ENCODE peak calls at places on chromosomes 6 and 20, in four cellular contexts. U is dorsolateral prefrontal cortex, C is hepatocyte, T is lower lobe of right lung. A is an unnamed sample.

GRCh38 chr6:40671338-40672050 is 84.3 kb upstream of the LRFN2 start:
- DNase-seq in U (no peak), C (peak), T (no peak), A (no peak)

GRCh38 chr6:133681880-133682279 is 207.0 kb upstream of the TCF21 start:
- DNase-seq in U (no peak), C (no peak), T (no peak), A (no peak)

GRCh38 chr20:47353224-47353696 is 3.2 kb downstream of the ZMYND8 start:
- DNase-seq in U (no peak), C (no peak), T (no peak), A (no peak)

GRCh38 chr6:53461041-53461656 is 83.8 kb downstream of the GCLC start:
- DNase-seq in U (no peak), C (no peak), T (no peak), A (no peak)

GRCh38 chr20:45890997-45891983 is at the start of the genes CTSA and NEURL2:
- DNase-seq in U (peak), C (peak), T (peak), A (peak)

GRCh38 chr6:32979720-32980487 is 11.5 kb downstream of the BRD2 start:
- DNase-seq in U (no peak), C (no peak), T (no peak), A (no peak)

GRCh38 chr6:7680393-7681075 is 45.4 kb upstream of the BMP6 start:
- DNase-seq in U (no peak), C (no peak), T (no peak), A (no peak)

GRCh38 chr6:139482184-139482751 is 107.8 kb upstream of the CITED2 start:
- DNase-seq in U (no peak), C (no peak), T (no peak), A (no peak)

GRCh38 chr20:21519136-21519584 is 5.3 kb upstream of the NKX2-2 start:
- DNase-seq in U (no peak), C (no peak), T (no peak), A (no peak)

GRCh38 chr6:137046871-137047412 is 2.2 kb upstream of the IL20RA start:
- DNase-seq in U (no peak), C (no peak), T (no peak), A (no peak)

GRCh38 chr6:7051780-7052440 is 55.9 kb upstream of the RREB1 start:
- DNase-seq in U (no peak), C (peak), T (peak), A (no peak)

GRCh38 chr6:54621285-54621684 is 225.3 kb upstream of the FAM83B start:
- DNase-seq in U (no peak), C (no peak), T (no peak), A (no peak)

GRCh38 chr6:3911614-3912336 is 62.6 kb downstream of the FAM50B start:
- DNase-seq in U (peak), C (peak), T (no peak), A (no peak)

GRCh38 chr20:53597521-53598120 is 4.0 kb upstream of the ZNF217 start:
- DNase-seq in U (no peak), C (peak), T (no peak), A (peak)

GRCh38 chr6:85669735-85670194 is 27.1 kb upstream of the SYNCRIP start:
- DNase-seq in U (no peak), C (no peak), T (no peak), A (no peak)

GRCh38 chr6:150865406-150866146 is at the start of gene MTHFD1L:
- DNase-seq in U (peak), C (peak), T (peak), A (no peak)

GRCh38 chr6:7241709-7242645 is 71.0 kb downstream of the SSR1 start:
- DNase-seq in U (no peak), C (peak), T (peak), A (no peak)

GRCh38 chr6:169869301-169869700 is 117.9 kb downstream of the ERMARD start:
- DNase-seq in U (no peak), C (no peak), T (no peak), A (no peak)

GRCh38 chr20:46276531-46276930 is 31.8 kb downstream of the CDH22 start:
- DNase-seq in U (no peak), C (no peak), T (no peak), A (no peak)

GRCh38 chr6:36069573-36069972 is 42.0 kb downstream of the MAPK14 start:
- DNase-seq in U (no peak), C (no peak), T (no peak), A (no peak)

GRCh38 chr20:62413025-62413580 is 6.0 kb upstream of the CABLES2 start:
- DNase-seq in U (no peak), C (peak), T (no peak), A (no peak)

GRCh38 chr20:62412194-62413024 is 5.3 kb upstream of the CABLES2 start:
- DNase-seq in U (no peak), C (peak), T (no peak), A (no peak)

GRCh38 chr20:62411479-62412193 is 4.6 kb upstream of the CABLES2 start:
- DNase-seq in U (no peak), C (no peak), T (no peak), A (no peak)

GRCh38 chr20:62415354-62416111 is 8.4 kb upstream of the CABLES2 start:
- DNase-seq in U (no peak), C (no peak), T (no peak), A (no peak)

DNA sequence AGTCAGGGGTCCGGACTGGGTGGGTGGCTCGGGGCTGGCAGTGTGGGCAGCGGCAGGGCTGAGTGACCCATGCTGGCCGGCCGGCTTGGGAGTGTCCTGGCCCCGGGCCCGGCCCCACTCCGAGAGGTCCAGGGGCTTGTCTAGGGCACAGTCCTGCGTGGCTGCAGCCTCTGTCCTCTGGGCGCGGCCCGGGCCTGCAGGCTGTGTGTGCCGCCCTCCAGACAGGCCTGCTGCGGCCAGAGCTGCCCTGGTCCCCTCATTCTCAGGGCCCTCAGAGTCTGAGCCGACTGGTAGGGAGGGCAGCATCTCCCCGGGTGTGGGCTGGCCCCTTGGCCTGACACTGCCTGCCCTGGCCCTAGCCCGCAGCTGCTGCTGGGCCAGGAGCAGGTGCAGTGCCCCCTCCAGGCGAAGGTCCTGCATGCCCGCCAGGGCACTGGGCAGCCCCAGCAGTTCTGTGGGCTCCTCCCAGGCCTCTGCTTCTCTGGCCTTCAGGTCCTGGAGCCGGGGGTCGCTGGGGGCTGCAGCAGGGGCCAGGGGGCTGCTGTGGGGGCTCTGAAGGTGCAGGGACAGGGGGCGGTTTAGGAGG is 6.9 kb upstream of the CABLES2 start:
- DNase-seq in U (no peak), C (no peak), T (no peak), A (no peak)
- TF ChIP-seq CTCF in U (no peak), C (no peak), T (no peak), A (peak)

GRCh38 chr20:56424931-56425330 is 12.9 kb downstream of the CASS4 start:
- DNase-seq in U (no peak), C (no peak), T (no peak), A (no peak)

GRCh38 chr20:56422131-56422823 is 10.2 kb downstream of the CASS4 start:
- DNase-seq in U (no peak), C (no peak), T (no peak), A (no peak)

GRCh38 chr20:56420940-56421688 is 9.1 kb downstream of the CASS4 start:
- DNase-seq in U (no peak), C (no peak), T (no peak), A (no peak)

GRCh38 chr20:56420028-56420427 is 8.0 kb downstream of the CASS4 start:
- DNase-seq in U (no peak), C (no peak), T (no peak), A (no peak)

DNA sequence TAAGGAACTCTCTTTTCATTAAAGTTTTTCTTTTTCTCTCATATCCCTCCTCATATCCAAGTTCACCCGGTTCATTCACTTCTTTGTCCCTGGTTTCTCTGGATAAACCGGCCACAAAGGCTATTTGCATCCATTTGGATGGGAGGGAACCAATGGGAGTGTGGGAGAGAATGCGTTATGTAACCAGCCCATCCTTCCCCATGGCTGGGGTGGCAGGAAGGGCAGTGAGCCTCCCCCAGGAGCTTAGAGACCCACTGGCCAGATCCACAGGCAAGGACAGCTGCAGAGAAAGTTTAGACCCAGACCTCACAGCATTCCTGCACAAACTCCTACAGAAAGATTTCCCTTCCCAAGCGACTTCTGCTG is 10.7 kb downstream of the CASS4 start:
- DNase-seq in U (no peak), C (no peak), T (no peak), A (no peak)
- H3K4me3 ChIP-seq in U (no peak), C (no peak), T (peak), A (no peak)

GRCh38 chr6:105137388-105137787 is 42.4 kb downstream of the POPDC3 start:
- DNase-seq in U (no peak), C (peak), T (no peak), A (no peak)

GRCh38 chr6:105135907-105136432 is 43.8 kb downstream of the POPDC3 start:
- DNase-seq in U (no peak), C (no peak), T (no peak), A (no peak)

GRCh38 chr6:105138141-105138540 is 41.7 kb downstream of the POPDC3 start:
- DNase-seq in U (no peak), C (no peak), T (no peak), A (no peak)

GRCh38 chr6:105135056-105135455 is 44.8 kb downstream of the POPDC3 start:
- DNase-seq in U (no peak), C (no peak), T (no peak), A (no peak)

GRCh38 chr6:105136433-105137350 is 43.1 kb downstream of the POPDC3 start:
- DNase-seq in U (peak), C (peak), T (peak), A (no peak)
- TF ChIP-seq CTCF in U (peak), C (peak), T (no peak), A (peak)

GRCh38 chr6:90170601-90171000 is 126.0 kb downstream of the BACH2 start:
- DNase-seq in U (no peak), C (no peak), T (no peak), A (no peak)

GRCh38 chr6:90168693-90169131 is 127.9 kb downstream of the BACH2 start:
- DNase-seq in U (no peak), C (no peak), T (no peak), A (no peak)

GRCh38 chr6:90167514-90168379 is 128.9 kb downstream of the BACH2 start:
- DNase-seq in U (no peak), C (no peak), T (no peak), A (peak)

GRCh38 chr6:90173262-90173926 is 123.2 kb downstream of the BACH2 start:
- DNase-seq in U (no peak), C (no peak), T (no peak), A (no peak)

DNA sequence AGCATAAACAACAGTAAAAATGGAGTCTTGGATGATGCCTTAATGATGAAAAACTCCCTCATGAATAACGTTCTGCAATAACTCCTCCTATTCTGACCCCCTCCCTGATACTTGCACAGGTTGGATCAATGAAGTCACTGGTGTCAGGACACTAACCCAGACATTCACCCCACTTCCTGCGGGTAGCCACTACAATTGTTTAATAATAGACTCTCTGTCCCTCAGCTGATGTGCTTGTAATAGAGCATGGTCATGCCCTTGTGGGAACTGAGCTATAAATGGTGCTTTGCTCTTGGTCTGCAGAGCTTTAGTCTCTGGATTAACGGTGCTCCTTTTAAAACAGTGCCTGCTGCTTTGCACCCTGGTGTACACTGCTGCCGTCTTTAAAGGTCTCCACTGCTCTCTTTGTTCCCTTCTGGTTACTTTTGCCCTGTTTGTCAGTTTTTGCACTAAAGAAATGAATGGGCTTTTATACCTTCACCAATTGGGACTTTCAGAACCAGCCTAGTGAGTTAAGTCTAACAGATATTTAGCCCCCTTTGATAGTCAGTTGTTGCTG is 127.2 kb downstream of the BACH2 start:
- DNase-seq in U (no peak), C (no peak), T (no peak), A (no peak)
- H3K4me3 ChIP-seq in U (no peak), C (no peak), T (no peak), A (no peak)

GRCh38 chr6:149821492-149821891 is 42.7 kb downstream of the LRP11 start:
- DNase-seq in U (no peak), C (no peak), T (no peak), A (no peak)

GRCh38 chr6:149820506-149820905 is 43.7 kb downstream of the LRP11 start:
- DNase-seq in U (no peak), C (no peak), T (no peak), A (no peak)

DNA sequence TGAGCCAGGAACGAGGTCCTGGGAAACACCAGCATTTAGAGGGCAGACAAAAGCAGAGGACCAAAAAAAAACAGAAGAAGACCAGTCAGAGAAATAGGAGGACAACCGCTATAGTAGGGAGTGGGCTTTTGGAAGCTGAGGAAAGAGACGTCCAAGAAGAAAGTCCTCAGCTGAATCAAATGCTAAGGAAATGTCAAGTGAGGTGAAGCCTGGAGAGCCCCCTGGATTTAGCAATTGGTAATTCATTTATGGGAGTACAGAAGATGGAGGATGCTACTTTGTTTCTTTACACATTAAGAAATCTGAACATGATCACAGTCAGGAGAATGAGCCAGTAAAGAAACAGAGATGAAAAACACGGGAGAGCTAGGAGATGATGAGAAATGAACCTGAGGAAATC is 41.1 kb downstream of the LRP11 start:
- DNase-seq in U (no peak), C (no peak), T (no peak), A (no peak)
- TF ChIP-seq CTCF in U (no peak), C (no peak), T (no peak), A (no peak)

GRCh38 chr20:54742193-54742592 is 266.8 kb downstream of the DOK5 start:
- DNase-seq in U (no peak), C (no peak), T (no peak), A (no peak)

GRCh38 chr20:54744097-54744496 is 268.7 kb downstream of the DOK5 start:
- DNase-seq in U (no peak), C (no peak), T (no peak), A (no peak)

GRCh38 chr20:54746796-54747195 is 271.4 kb downstream of the DOK5 start:
- DNase-seq in U (no peak), C (no peak), T (no peak), A (no peak)

DNA sequence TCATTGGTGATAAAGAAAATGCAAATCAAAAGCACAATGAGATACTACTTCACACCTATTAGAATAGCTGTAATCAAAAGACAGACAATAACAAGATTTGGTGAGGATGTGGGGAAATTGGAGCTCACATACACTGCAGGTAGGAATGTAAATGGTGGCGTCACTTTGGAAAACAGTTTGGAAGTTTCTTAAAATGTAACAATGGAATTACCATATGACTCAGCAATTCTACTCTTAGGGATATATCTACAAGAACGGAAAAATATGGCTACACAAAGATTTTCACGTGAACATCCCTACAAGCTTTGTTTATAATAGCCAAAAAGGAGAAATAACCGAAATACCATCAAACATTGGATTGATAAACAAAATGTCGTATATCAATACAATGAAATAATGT is 270.4 kb downstream of the DOK5 start:
- DNase-seq in U (no peak), C (no peak), T (no peak), A (no peak)
- H3K4me3 ChIP-seq in U (no peak), C (no peak), T (no peak), A (no peak)

DNA sequence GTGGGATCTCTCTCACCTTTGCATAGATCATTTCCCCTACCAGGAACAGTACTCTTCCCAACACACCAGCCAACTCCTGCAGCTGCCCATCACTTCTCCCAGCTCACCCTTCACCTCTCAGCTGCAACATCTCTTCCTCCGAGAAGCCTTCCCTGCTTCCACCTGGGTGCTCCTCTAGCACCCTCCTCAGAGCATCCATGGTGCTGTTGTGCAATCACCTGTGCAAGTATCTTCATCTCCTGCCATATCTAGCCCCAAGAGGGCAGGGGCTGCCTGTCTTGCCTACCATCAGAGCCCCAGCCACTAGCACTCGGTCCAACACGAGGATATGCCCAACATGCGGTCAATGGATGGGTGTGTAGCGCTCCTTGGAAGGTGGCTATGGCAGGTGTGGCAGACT is 75.8 kb downstream of the BANF2 start:
- DNase-seq in U (no peak), C (no peak), T (no peak), A (no peak)
- TF ChIP-seq CTCF in U (no peak), C (no peak), T (no peak), A (no peak)

GRCh38 chr20:33654680-33655161 is 7.4 kb upstream of the C20orf144 start:
- DNase-seq in U (no peak), C (peak), T (peak), A (no peak)

GRCh38 chr20:33653218-33653899 is 8.8 kb upstream of the C20orf144 start:
- DNase-seq in U (peak), C (peak), T (no peak), A (no peak)

GRCh38 chr20:33655164-33655563 is 7.0 kb upstream of the C20orf144 start:
- DNase-seq in U (no peak), C (no peak), T (no peak), A (no peak)

GRCh38 chr20:33656010-33656782 is 5.9 kb upstream of the C20orf144 start:
- DNase-seq in U (no peak), C (no peak), T (peak), A (no peak)

DNA sequence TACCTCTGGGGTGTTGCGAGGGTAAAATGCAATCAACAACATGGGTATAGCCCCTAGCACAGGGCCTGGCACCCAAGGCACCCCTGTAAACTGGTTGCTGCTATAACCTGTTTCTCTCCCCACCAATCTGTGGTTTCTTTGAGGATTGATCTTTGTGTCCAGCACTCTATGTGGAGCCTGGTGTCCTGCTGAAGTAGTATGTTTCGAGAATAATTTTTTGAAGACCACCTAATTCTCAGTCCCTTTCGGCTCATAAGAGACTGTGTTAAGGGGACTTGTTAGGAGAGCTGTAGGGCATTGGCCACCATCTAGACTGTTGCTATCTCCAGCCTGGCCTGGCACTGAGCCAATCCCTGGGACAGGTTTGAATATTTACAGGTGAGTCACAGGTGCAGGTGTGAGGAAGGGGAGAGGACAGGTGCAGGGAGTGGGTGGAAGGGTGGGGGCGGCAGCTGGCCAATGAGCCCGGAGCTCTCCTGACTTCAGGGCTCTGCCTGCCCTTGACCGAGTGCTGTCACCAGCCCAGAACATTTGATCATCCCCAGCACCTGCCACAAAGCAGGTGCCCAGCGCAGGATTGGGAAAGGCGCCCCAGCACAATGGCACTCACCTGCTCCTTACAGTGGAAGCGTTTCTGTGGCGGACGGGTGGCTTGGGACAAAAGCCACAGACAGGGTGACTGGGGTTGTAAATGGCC is 8.1 kb upstream of the C20orf144 start:
- DNase-seq in U (no peak), C (peak), T (peak), A (peak)
- H3K4me3 ChIP-seq in U (peak), C (no peak), T (no peak), A (no peak)

GRCh38 chr20:6157345-6157744 is 34.5 kb upstream of the FERMT1 start:
- DNase-seq in U (no peak), C (no peak), T (no peak), A (no peak)
- TF ChIP-seq CTCF in U (no peak), C (no peak), T (no peak), A (peak)

A was measured in LNCaP clone FGC.